ENCODE peak calls at places on chromosome 13, in six cellular contexts. I is neural progenitor cell, T is K562, M is pancreas, G is neural crest cell, U is SK-N-SH. W is an unnamed sample.

GRCh38 chr13:27657724-27658123 is 36.0 kb downstream of the POLR1D start:
- DNase-seq in G (no peak), M (no peak), T (no peak), I (no peak), U (no peak), W (no peak)

GRCh38 chr13:43776680-43777079 is 10.1 kb downstream of the ENOX1 start:
- DNase-seq in I (peak; percentile 6), M (no peak), G (no peak), U (no peak), T (no peak), W (no peak)

GRCh38 chr13:100989424-100989823 is 314.8 kb upstream of the TMTC4 start:
- DNase-seq in I (no peak), G (no peak), U (no peak), M (no peak), T (no peak), W (no peak)

GRCh38 chr13:110351636-110352420 is 44.7 kb downstream of the COL4A2 start:
- DNase-seq in G (no peak), I (no peak), U (no peak), M (no peak), T (no peak), W (no peak)

GRCh38 chr13:106523566-106523965 is 11.9 kb downstream of the EFNB2 start:
- DNase-seq in I (no peak), U (peak; percentile 37), M (no peak), G (no peak), T (no peak), W (no peak)

GRCh38 chr13:59119475-59119874 is 1044.3 kb downstream of the DIAPH3 start:
- DNase-seq in T (no peak), G (no peak), M (no peak), I (no peak), U (no peak), W (no peak)

GRCh38 chr13:30002577-30002976 is 152.2 kb upstream of the UBL3 start:
- DNase-seq in G (no peak), M (no peak), I (no peak), T (no peak), U (no peak), W (no peak)

GRCh38 chr13:99922631-99923404 is 48.7 kb downstream of the ZIC5 start:
- DNase-seq in G (no peak), I (no peak), M (no peak), T (no peak), U (no peak), W (no peak)

GRCh38 chr13:100602472-100603142 is 14.0 kb upstream of the GGACT start:
- DNase-seq in G (no peak), T (no peak), U (no peak), I (no peak), M (no peak), W (no peak)

GRCh38 chr13:74047925-74048324 is 86.3 kb downstream of the KLF12 start:
- DNase-seq in I (peak; percentile 13), U (no peak), M (no peak), G (no peak), T (no peak), W (no peak)

GRCh38 chr13:90416519-90416918 is 931.0 kb upstream of the MIR17HG start:
- DNase-seq in T (no peak), I (no peak), U (no peak), M (no peak), G (no peak), W (no peak)

GRCh38 chr13:98025480-98026025 is 72.1 kb downstream of the IPO5 start:
- DNase-seq in M (no peak), I (no peak), U (no peak), G (no peak), T (no peak), W (no peak)

GRCh38 chr13:34913040-34913439 is 29.0 kb upstream of the NBEA start:
- DNase-seq in G (no peak), M (no peak), U (no peak), I (peak; percentile 71), T (no peak), W (peak; percentile 52)

GRCh38 chr13:23505007-23505406 is 65.2 kb upstream of the TNFRSF19 start:
- DNase-seq in U (no peak), I (no peak), M (no peak), G (no peak), T (no peak), W (no peak)

GRCh38 chr13:30797847-30798246 is 62.5 kb downstream of the ALOX5AP start:
- DNase-seq in T (no peak), M (no peak), G (no peak), I (no peak), U (no peak), W (no peak)

GRCh38 chr13:112509190-112509589 is 78.8 kb downstream of the TUBGCP3 start:
- DNase-seq in T (no peak), M (no peak), U (no peak), G (no peak), I (no peak), W (no peak)

GRCh38 chr13:112506046-112506445 is 81.9 kb downstream of the TUBGCP3 start:
- DNase-seq in G (no peak), T (no peak), M (no peak), U (no peak), I (no peak), W (no peak)

GRCh38 chr13:112510987-112511715 is 76.8 kb downstream of the TUBGCP3 start:
- DNase-seq in I (no peak), U (no peak), G (no peak), M (no peak), T (no peak), W (no peak)

GRCh38 chr13:112513761-112514160 is 74.2 kb downstream of the TUBGCP3 start:
- DNase-seq in T (no peak), G (no peak), U (no peak), M (no peak), I (no peak), W (no peak)

DNA sequence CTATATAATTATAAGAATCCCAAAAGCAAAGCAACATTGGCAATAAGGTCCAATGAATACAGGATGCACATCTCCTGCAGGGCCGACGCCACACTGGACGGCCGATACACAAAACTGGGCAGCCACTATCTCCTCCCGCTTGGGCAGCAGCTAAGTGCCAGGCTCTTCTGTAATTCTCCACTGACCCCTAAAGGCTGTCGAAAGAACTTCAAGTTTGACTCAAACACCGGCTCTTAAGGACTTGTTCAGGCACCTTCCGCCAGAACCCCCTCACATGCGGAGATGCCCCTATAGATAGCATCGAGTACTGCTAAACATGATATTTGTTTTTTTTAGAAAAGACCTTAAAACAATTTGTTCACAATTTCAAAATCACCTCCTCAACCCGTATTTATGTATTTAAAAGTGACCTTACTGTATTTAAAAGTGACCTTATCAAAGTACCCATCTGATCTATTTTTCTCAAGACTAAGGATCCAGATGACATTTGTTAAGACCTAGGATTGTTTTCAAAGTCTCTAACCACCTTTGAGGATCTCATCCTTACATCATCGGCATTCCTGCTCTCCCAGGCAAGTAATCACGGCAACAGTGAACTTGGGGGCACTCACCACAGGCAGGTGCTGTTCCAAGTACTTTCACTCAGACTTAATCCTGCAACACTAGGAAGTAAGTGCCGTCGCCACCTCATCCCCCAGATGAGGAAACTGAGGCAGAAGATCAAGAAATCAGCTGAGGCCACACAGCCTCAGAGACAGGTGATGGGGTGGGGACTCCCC is 77.8 kb downstream of the TUBGCP3 start:
- DNase-seq in T (peak; percentile 24), I (peak; percentile 81), M (no peak), U (peak; percentile 82), G (peak; percentile 33), W (peak; percentile 53)
- TF ChIP-seq CTCF in T (peak; percentile 20), I (peak; percentile 68), M (peak; percentile 5), U (peak; percentile 58), G (peak; percentile 74), W (peak; percentile 73)

GRCh38 chr13:64158910-64159309 is 2743.3 kb upstream of the PCDH20 start:
- DNase-seq in M (no peak), U (peak; percentile 5), I (no peak), G (no peak), T (no peak), W (no peak)

DNA sequence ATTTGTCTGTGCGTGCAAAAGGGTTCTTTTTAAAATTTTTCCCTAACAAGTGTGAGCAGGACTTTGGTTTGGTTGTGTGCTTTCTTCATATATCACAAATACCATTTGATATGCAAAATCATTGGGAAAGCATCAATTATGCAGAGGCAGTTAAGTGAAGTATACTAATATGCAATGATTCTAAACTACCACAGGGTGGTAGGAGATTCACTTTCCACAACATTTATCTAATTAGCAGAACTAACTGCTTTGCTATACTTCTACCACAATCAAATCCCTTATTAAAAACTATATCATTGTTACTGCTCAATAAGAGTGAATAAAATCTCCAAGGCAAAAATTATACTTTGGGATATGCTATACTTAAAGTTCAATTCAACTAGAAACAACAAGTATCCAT is 2738.9 kb upstream of the PCDH20 start:
- DNase-seq in T (no peak), G (no peak), I (no peak), U (peak; percentile 4), M (no peak), W (no peak)
- TF ChIP-seq CTCF in T (no peak), G (peak; percentile 47), I (peak; percentile 29), U (peak; percentile 61), M (no peak), W (no peak)

GRCh38 chr13:51585696-51586095 is 1.4 kb downstream of the WDFY2 start:
- DNase-seq in U (no peak), M (no peak), G (no peak), I (no peak), T (no peak), W (no peak)

GRCh38 chr13:51583469-51583874 is 790 bp upstream of the WDFY2 start:
- DNase-seq in T (no peak), U (no peak), G (no peak), M (no peak), I (no peak), W (no peak)

GRCh38 chr13:51584731-51585191 is 499 bp downstream of the WDFY2 start:
- DNase-seq in I (peak; percentile 84), G (peak; percentile 53), M (peak; percentile 71), T (peak; percentile 19), U (peak; percentile 65), W (peak; percentile 59)

GRCh38 chr13:51585234-51585672 is 991 bp downstream of the WDFY2 start:
- DNase-seq in I (no peak), M (no peak), U (no peak), G (no peak), T (no peak), W (no peak)

DNA sequence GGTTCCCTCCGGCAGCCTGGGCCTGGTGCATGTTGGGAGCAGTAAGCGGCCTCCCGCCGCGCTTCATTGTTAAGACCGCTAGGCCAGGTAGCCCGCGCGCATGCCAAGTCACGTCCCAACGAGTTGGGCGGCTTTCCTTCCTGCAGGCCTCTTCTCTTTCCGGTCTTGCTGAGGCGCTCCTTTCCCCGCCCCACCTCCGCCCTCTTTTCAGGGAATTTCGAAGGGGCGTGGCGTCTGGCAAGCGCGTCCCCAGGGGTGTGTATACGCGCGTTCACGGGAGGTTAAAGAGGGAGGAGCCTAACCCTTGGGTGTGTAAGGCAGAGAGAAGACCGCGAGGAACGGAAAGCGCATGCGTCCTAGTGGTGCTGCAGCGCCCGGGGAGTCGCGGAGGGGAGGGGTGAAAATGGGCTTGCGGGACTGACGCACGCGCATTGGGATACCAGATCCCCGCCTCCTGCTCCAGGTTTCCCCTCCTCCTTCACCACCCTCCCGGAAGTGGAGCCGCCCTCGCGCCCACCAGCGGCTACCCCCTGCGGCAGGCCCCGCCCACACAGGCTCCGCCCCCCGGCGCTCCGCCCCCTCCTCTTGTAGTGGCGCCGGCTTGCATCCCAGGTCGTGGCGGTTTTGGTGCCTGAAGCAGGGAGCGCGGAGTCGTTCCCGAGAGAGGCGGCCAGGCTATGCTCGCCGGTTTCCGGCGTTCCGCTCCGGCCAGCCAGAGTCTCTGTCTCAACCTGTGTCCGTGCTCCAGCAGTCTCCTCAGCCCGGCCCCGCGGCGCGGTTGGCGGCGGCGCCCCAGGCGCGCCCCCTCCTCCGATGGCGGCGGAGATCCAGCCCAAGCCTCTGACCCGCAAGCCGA is at the start of gene WDFY2:
- DNase-seq in I (peak; percentile 100), M (peak; percentile 99), T (peak; percentile 92), G (peak; percentile 99), U (peak; percentile 96), W (peak; percentile 99)
- TF ChIP-seq CTCF in I (no peak), M (no peak), T (peak; percentile 37), G (peak; percentile 18), U (no peak), W (peak; percentile 35)

GRCh38 chr13:37059136-37059847 is at the start of gene SUPT20H:
- DNase-seq in I (peak; percentile 96), U (peak; percentile 96), T (peak; percentile 83), M (peak; percentile 95), G (peak; percentile 89), W (peak; percentile 94)
- TF ChIP-seq CTCF in I (no peak), U (no peak), T (no peak), M (no peak), G (no peak), W (no peak)

W was measured in endothelial cell.